ENCODE peak calls at places on chromosomes 6 and 20, in nine cellular contexts. One of them, this sample, is unnamed.

GRCh38 chr6:79672631-79673065 is 41.5 kb downstream of the SH3BGRL2 start:
- DNase-seq in astrocyte of the spinal cord: peak
- DNase-seq in fibroblast of mammary gland: peak
- DNase-seq in body of pancreas: no peak
- DNase-seq in HFFc6: no peak
- DNase-seq in MCF 10A: peak
- DNase-seq in cardiac muscle cell: no peak
- DNase-seq in heart left ventricle: no peak
- DNase-seq in GM12878: no peak
- DNase-seq in this sample: no peak

GRCh38 chr6:52141596-52141995 is 44.6 kb upstream of the IL17A start:
- DNase-seq in body of pancreas: no peak
- DNase-seq in heart left ventricle: no peak
- DNase-seq in fibroblast of mammary gland: no peak
- DNase-seq in HFFc6: no peak
- DNase-seq in MCF 10A: no peak
- DNase-seq in GM12878: no peak
- DNase-seq in cardiac muscle cell: no peak
- DNase-seq in astrocyte of the spinal cord: no peak
- DNase-seq in this sample: no peak

GRCh38 chr6:107957165-107957908 is 671 bp downstream of the SEC63 start:
- DNase-seq in body of pancreas: peak
- DNase-seq in heart left ventricle: peak
- DNase-seq in cardiac muscle cell: peak
- DNase-seq in HFFc6: peak
- DNase-seq in astrocyte of the spinal cord: peak
- DNase-seq in GM12878: no peak
- DNase-seq in fibroblast of mammary gland: peak
- DNase-seq in MCF 10A: peak
- DNase-seq in this sample: no peak

GRCh38 chr6:9612489-9612888 is 802.4 kb downstream of the TFAP2A start:
- DNase-seq in heart left ventricle: no peak
- DNase-seq in MCF 10A: no peak
- DNase-seq in GM12878: no peak
- DNase-seq in cardiac muscle cell: no peak
- DNase-seq in astrocyte of the spinal cord: no peak
- DNase-seq in fibroblast of mammary gland: no peak
- DNase-seq in body of pancreas: no peak
- DNase-seq in HFFc6: peak
- DNase-seq in this sample: no peak

GRCh38 chr6:133991096-133991593 is 38.1 kb downstream of the TBPL1 start:
- DNase-seq in body of pancreas: peak
- DNase-seq in astrocyte of the spinal cord: peak
- DNase-seq in cardiac muscle cell: no peak
- DNase-seq in GM12878: no peak
- DNase-seq in heart left ventricle: no peak
- DNase-seq in HFFc6: peak
- DNase-seq in MCF 10A: peak
- DNase-seq in fibroblast of mammary gland: peak
- DNase-seq in this sample: no peak

GRCh38 chr6:108252055-108252454 is 8.8 kb downstream of the SNX3 start:
- DNase-seq in fibroblast of mammary gland: no peak
- DNase-seq in GM12878: no peak
- DNase-seq in HFFc6: no peak
- DNase-seq in MCF 10A: no peak
- DNase-seq in heart left ventricle: no peak
- DNase-seq in body of pancreas: no peak
- DNase-seq in cardiac muscle cell: no peak
- DNase-seq in astrocyte of the spinal cord: no peak
- DNase-seq in this sample: no peak

GRCh38 chr6:33599413-33599911 is 19.4 kb upstream of the BAK1 start:
- DNase-seq in heart left ventricle: peak
- DNase-seq in MCF 10A: peak
- DNase-seq in astrocyte of the spinal cord: no peak
- DNase-seq in body of pancreas: peak
- DNase-seq in GM12878: no peak
- DNase-seq in HFFc6: no peak
- DNase-seq in fibroblast of mammary gland: no peak
- DNase-seq in cardiac muscle cell: no peak
- DNase-seq in this sample: no peak

GRCh38 chr20:10469599-10469998 is 34.5 kb downstream of the SLX4IP start:
- DNase-seq in astrocyte of the spinal cord: peak
- DNase-seq in fibroblast of mammary gland: peak
- DNase-seq in MCF 10A: peak
- DNase-seq in GM12878: no peak
- DNase-seq in HFFc6: peak
- DNase-seq in body of pancreas: peak
- DNase-seq in heart left ventricle: no peak
- DNase-seq in cardiac muscle cell: peak
- DNase-seq in this sample: no peak

GRCh38 chr20:3071610-3072529 is at the start of gene OXT:
- DNase-seq in fibroblast of mammary gland: no peak
- DNase-seq in body of pancreas: peak
- DNase-seq in HFFc6: no peak
- DNase-seq in astrocyte of the spinal cord: no peak
- DNase-seq in GM12878: no peak
- DNase-seq in heart left ventricle: peak
- DNase-seq in cardiac muscle cell: no peak
- DNase-seq in MCF 10A: no peak
- DNase-seq in this sample: peak

GRCh38 chr6:65728879-65729479 is 22.0 kb upstream of the EYS start:
- DNase-seq in HFFc6: no peak
- DNase-seq in astrocyte of the spinal cord: no peak
- DNase-seq in fibroblast of mammary gland: no peak
- DNase-seq in heart left ventricle: no peak
- DNase-seq in cardiac muscle cell: no peak
- DNase-seq in MCF 10A: no peak
- DNase-seq in body of pancreas: no peak
- DNase-seq in GM12878: no peak
- DNase-seq in this sample: no peak

GRCh38 chr6:3468585-3468984 is 11.7 kb upstream of the SLC22A23 start:
- DNase-seq in astrocyte of the spinal cord: no peak
- DNase-seq in heart left ventricle: no peak
- DNase-seq in GM12878: no peak
- DNase-seq in fibroblast of mammary gland: no peak
- DNase-seq in HFFc6: no peak
- DNase-seq in cardiac muscle cell: no peak
- DNase-seq in body of pancreas: no peak
- DNase-seq in MCF 10A: no peak
- DNase-seq in this sample: no peak

GRCh38 chr6:43927525-43928210 is 157.7 kb downstream of the VEGFA start:
- DNase-seq in GM12878: no peak
- DNase-seq in cardiac muscle cell: no peak
- DNase-seq in body of pancreas: no peak
- DNase-seq in MCF 10A: peak
- DNase-seq in heart left ventricle: no peak
- DNase-seq in HFFc6: no peak
- DNase-seq in astrocyte of the spinal cord: no peak
- DNase-seq in fibroblast of mammary gland: no peak
- DNase-seq in this sample: no peak

GRCh38 chr6:151075527-151075926 is 164.2 kb upstream of the AKAP12 start:
- DNase-seq in HFFc6: no peak
- DNase-seq in fibroblast of mammary gland: peak
- DNase-seq in body of pancreas: no peak
- DNase-seq in astrocyte of the spinal cord: no peak
- DNase-seq in GM12878: no peak
- DNase-seq in heart left ventricle: no peak
- DNase-seq in cardiac muscle cell: no peak
- DNase-seq in MCF 10A: peak
- DNase-seq in this sample: no peak

GRCh38 chr20:35544436-35544835 is 2.6 kb downstream of the ERGIC3 start:
- DNase-seq in fibroblast of mammary gland: no peak
- DNase-seq in cardiac muscle cell: no peak
- DNase-seq in GM12878: no peak
- DNase-seq in MCF 10A: no peak
- DNase-seq in astrocyte of the spinal cord: no peak
- DNase-seq in heart left ventricle: no peak
- DNase-seq in body of pancreas: no peak
- DNase-seq in HFFc6: no peak
- DNase-seq in this sample: peak

GRCh38 chr20:35539756-35540212 is 2.1 kb upstream of the ERGIC3 start:
- DNase-seq in GM12878: peak
- DNase-seq in MCF 10A: no peak
- DNase-seq in heart left ventricle: no peak
- DNase-seq in body of pancreas: peak
- DNase-seq in HFFc6: no peak
- DNase-seq in cardiac muscle cell: peak
- DNase-seq in fibroblast of mammary gland: no peak
- DNase-seq in astrocyte of the spinal cord: no peak
- DNase-seq in this sample: no peak

GRCh38 chr20:35542990-35543389 is 1.1 kb downstream of the ERGIC3 start:
- DNase-seq in cardiac muscle cell: no peak
- DNase-seq in GM12878: no peak
- DNase-seq in HFFc6: no peak
- DNase-seq in heart left ventricle: no peak
- DNase-seq in MCF 10A: no peak
- DNase-seq in body of pancreas: no peak
- DNase-seq in astrocyte of the spinal cord: no peak
- DNase-seq in fibroblast of mammary gland: no peak
- DNase-seq in this sample: no peak

GRCh38 chr20:35541118-35541782 is 628 bp upstream of the ERGIC3 start:
- DNase-seq in astrocyte of the spinal cord: no peak
- DNase-seq in body of pancreas: no peak
- DNase-seq in MCF 10A: no peak
- DNase-seq in heart left ventricle: no peak
- DNase-seq in GM12878: no peak
- DNase-seq in cardiac muscle cell: peak
- DNase-seq in HFFc6: no peak
- DNase-seq in fibroblast of mammary gland: no peak
- DNase-seq in this sample: no peak

DNA sequence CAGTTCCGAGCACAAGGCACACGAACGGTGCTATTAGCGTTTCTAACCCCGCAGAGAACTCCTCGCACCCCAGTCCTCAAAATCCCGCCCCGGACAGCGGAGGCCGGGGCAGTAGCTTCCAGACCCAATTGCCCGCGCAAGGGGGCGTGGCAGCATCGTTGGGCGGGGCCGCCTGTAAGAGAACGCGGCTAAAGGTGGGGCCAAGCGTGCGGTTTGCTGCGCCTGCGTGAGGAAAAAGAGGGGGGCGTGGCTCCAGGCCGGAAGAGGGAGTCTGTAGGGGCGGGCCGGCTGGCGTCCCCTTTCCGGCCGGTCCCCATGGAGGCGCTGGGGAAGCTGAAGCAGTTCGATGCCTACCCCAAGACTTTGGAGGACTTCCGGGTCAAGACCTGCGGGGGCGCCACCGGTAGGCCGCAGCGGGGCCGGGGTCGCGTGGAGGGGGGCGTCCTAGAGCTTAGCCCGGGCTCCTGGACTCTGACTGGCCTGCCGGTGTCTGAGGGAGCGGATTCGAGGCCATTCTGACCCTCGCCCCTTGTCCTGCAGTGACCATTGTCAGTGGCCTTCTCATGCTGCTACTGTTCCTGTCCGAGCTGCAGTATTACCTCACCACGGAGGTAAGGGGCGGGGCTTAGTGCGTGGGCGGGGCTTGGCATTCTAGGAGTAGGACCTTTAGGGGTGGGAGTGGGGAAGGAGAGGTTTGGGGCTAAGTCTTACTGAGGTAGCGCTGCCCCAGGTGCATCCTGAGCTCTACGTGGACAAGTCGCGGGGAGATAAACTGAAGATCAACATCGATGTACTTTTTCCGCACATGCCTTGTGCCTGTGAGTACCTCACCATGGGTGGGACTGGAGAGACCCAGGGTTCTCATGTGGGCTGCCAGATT is at the start of gene ERGIC3:
- DNase-seq in cardiac muscle cell: peak
- DNase-seq in MCF 10A: peak
- DNase-seq in heart left ventricle: peak
- DNase-seq in GM12878: peak
- DNase-seq in fibroblast of mammary gland: peak
- DNase-seq in body of pancreas: peak
- DNase-seq in astrocyte of the spinal cord: peak
- DNase-seq in HFFc6: peak
- DNase-seq in this sample: peak
- TF ChIP-seq CTCF in cardiac muscle cell: no peak
- TF ChIP-seq CTCF in MCF 10A: no peak
- TF ChIP-seq CTCF in heart left ventricle: peak
- TF ChIP-seq CTCF in GM12878: no peak
- TF ChIP-seq CTCF in fibroblast of mammary gland: no peak
- TF ChIP-seq CTCF in body of pancreas: no peak
- TF ChIP-seq CTCF in astrocyte of the spinal cord: no peak
- TF ChIP-seq CTCF in HFFc6: peak
- TF ChIP-seq CTCF in this sample: peak

DNA sequence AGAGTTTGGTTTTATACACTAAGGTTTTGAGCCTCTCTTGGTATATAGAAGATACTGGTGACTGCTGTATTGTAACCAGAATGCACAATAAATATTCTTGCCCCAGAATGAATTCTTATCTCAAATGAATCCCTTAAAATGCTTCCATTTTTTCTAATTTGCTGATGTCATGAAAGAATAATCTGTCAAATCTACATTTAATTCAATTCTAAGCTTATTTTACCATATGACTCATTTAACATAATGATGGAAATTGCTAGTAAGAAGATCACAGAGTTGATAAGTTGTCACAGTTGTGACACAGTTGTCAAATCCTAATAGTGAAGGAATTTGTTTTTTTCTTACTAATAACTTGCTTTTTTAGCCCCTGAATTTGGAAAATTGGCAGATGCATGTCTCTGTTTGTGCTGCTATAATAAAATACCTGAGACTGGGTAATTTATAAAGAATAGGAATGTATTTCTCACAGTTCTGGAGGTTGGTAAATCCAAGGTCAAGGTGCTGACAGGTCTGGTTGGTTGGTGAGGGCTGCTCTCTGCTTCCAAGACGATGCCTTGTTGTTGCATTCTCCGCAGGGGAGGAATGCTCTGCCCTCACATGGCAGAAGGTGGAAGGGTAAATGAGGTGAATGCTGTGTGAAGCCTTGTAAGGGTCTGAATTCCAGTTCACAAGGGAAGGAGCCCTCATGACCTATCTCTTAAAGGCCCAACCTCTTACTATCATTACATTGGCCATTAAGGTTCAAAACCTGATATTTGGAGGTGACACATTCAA is 4.7 kb downstream of the ECT2L start:
- DNase-seq in MCF 10A: no peak
- DNase-seq in body of pancreas: no peak
- DNase-seq in cardiac muscle cell: no peak
- DNase-seq in GM12878: no peak
- DNase-seq in fibroblast of mammary gland: peak
- DNase-seq in heart left ventricle: no peak
- DNase-seq in HFFc6: no peak
- DNase-seq in astrocyte of the spinal cord: no peak
- DNase-seq in this sample: no peak
- TF ChIP-seq CTCF in MCF 10A: no peak
- TF ChIP-seq CTCF in body of pancreas: no peak
- TF ChIP-seq CTCF in cardiac muscle cell: no peak
- TF ChIP-seq CTCF in GM12878: no peak
- TF ChIP-seq CTCF in fibroblast of mammary gland: peak
- TF ChIP-seq CTCF in heart left ventricle: no peak
- TF ChIP-seq CTCF in HFFc6: no peak
- TF ChIP-seq CTCF in astrocyte of the spinal cord: no peak
- TF ChIP-seq CTCF in this sample: no peak

GRCh38 chr6:160102956-160103824 is 18.4 kb upstream of the SLC22A1 start:
- DNase-seq in GM12878: no peak
- DNase-seq in astrocyte of the spinal cord: no peak
- DNase-seq in body of pancreas: no peak
- DNase-seq in MCF 10A: peak
- DNase-seq in heart left ventricle: no peak
- DNase-seq in HFFc6: peak
- DNase-seq in cardiac muscle cell: peak
- DNase-seq in fibroblast of mammary gland: peak
- DNase-seq in this sample: no peak
- TF ChIP-seq CTCF in GM12878: peak
- TF ChIP-seq CTCF in astrocyte of the spinal cord: peak
- TF ChIP-seq CTCF in body of pancreas: peak
- TF ChIP-seq CTCF in MCF 10A: peak
- TF ChIP-seq CTCF in heart left ventricle: no peak
- TF ChIP-seq CTCF in HFFc6: peak
- TF ChIP-seq CTCF in cardiac muscle cell: peak
- TF ChIP-seq CTCF in fibroblast of mammary gland: peak
- TF ChIP-seq CTCF in this sample: peak

GRCh38 chr6:118893882-118894424 is at the start of gene ASF1A:
- DNase-seq in body of pancreas: peak
- DNase-seq in astrocyte of the spinal cord: peak
- DNase-seq in fibroblast of mammary gland: peak
- DNase-seq in HFFc6: peak
- DNase-seq in MCF 10A: peak
- DNase-seq in GM12878: peak
- DNase-seq in heart left ventricle: peak
- DNase-seq in cardiac muscle cell: peak
- DNase-seq in this sample: peak
- TF ChIP-seq CTCF in body of pancreas: peak
- TF ChIP-seq CTCF in astrocyte of the spinal cord: peak
- TF ChIP-seq CTCF in fibroblast of mammary gland: peak
- TF ChIP-seq CTCF in HFFc6: peak
- TF ChIP-seq CTCF in MCF 10A: peak
- TF ChIP-seq CTCF in GM12878: peak
- TF ChIP-seq CTCF in heart left ventricle: peak
- TF ChIP-seq CTCF in cardiac muscle cell: peak
- TF ChIP-seq CTCF in this sample: peak